ENCODE peak calls at places on chromosomes 7 and 10, in ten cellular contexts. H, U, L, I, B, P, X, R, E and K are unnamed samples.

GRCh38 chr7:104327963-104328307 is 468 bp upstream of the LHFPL3 start:
- DNase-seq in U (no peak), E (no peak), L (no peak), B (no peak), X (peak), I (no peak), R (peak), P (no peak), H (no peak), K (no peak)

GRCh38 chr10:31036209-31036608 is 4.5 kb upstream of the ZNF438 start:
- DNase-seq in X (peak), E (peak), H (no peak), L (no peak), B (no peak), U (no peak), I (no peak), P (no peak), R (peak), K (no peak)

GRCh38 chr7:134892002-134892693 is 94.2 kb upstream of the AGBL3 start:
- DNase-seq in R (no peak), P (no peak), L (no peak), I (peak), X (peak), H (no peak), E (no peak), U (no peak), B (no peak), K (no peak)

GRCh38 chr7:151722533-151722932 is 154.4 kb downstream of the PRKAG2 start:
- DNase-seq in R (no peak), E (no peak), U (no peak), P (no peak), X (no peak), L (no peak), I (peak), H (no peak), B (no peak), K (no peak)

GRCh38 chr10:124106241-124106905 is 13.0 kb upstream of the CHST15 start:
- DNase-seq in R (no peak), E (peak), L (peak), U (no peak), I (no peak), H (peak), B (no peak), P (peak), X (peak), K (peak)

GRCh38 chr7:104976966-104977636 is 36.9 kb upstream of the KMT2E start:
- DNase-seq in L (no peak), U (no peak), H (no peak), I (no peak), B (no peak), P (no peak), E (no peak), R (no peak), X (peak), K (no peak)

GRCh38 chr7:81175291-81175942 is 256.6 kb upstream of the SEMA3C start:
- DNase-seq in E (no peak), X (no peak), B (no peak), I (no peak), U (no peak), H (no peak), P (no peak), L (no peak), R (no peak), K (no peak)

GRCh38 chr10:33772370-33773331 is 438.2 kb upstream of the NRP1 start:
- DNase-seq in E (no peak), U (peak), L (no peak), B (no peak), P (no peak), I (no peak), X (peak), H (no peak), R (peak), K (no peak)

GRCh38 chr7:47185839-47186238 is 396.1 kb downstream of the TNS3 start:
- DNase-seq in L (no peak), E (no peak), R (no peak), B (peak), U (no peak), P (no peak), H (no peak), X (no peak), I (no peak), K (no peak)

GRCh38 chr7:32415936-32416335 is 74.2 kb downstream of the LSM5 start:
- DNase-seq in H (no peak), L (no peak), X (no peak), R (no peak), E (no peak), P (no peak), I (no peak), U (no peak), B (no peak), K (no peak)

GRCh38 chr10:72322280-72323058 is 32.2 kb downstream of the DNAJB12 start:
- DNase-seq in L (no peak), X (no peak), U (no peak), I (no peak), H (no peak), R (no peak), B (no peak), E (no peak), P (no peak), K (no peak)

GRCh38 chr10:30215631-30216030 is 133.4 kb downstream of the MTPAP start:
- DNase-seq in E (no peak), B (no peak), R (peak), P (no peak), I (no peak), H (no peak), U (peak), X (peak), L (no peak), K (no peak)

GRCh38 chr7:105827106-105827870 is 49.1 kb downstream of the ATXN7L1 start:
- DNase-seq in L (no peak), U (no peak), I (no peak), X (peak), R (no peak), B (no peak), H (no peak), E (no peak), P (no peak), K (no peak)

GRCh38 chr7:2510909-2511768 is 8.4 kb upstream of the LFNG start:
- DNase-seq in R (no peak), H (peak), E (no peak), I (no peak), P (no peak), U (no peak), L (peak), B (no peak), X (no peak), K (peak)

DNA sequence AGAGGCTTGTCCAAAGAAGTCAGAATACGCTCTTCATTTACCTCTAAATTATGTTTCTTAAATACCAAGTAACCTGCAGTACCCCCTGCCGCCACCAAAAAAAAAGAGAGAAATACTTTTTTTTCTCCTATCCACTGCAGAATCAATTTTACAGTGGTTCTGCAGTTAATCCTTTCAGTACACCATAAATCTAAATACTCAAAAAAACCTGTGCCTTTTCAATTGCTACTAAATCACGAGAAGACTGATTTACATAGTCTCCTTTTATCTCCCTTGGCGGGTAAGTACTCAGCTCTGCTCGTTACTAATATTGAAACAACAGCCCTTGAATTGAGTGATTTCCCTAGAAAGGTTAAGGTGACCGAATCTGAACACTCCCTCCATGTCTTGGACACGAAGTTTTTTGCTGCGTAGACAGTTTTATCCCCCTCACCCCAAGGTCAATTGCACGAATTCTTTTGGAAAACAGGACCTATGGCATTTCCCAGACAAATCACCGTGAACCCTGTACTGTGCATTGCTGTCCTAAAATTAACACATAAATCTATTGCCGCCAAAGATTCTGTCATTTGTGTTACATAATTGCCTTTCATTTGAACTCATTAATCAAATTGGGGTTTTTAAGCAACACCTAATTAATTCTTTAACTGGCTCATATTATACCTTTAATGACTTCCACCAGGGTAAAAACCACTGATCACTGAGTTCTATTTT is 517 bp upstream of the VIM start:
- DNase-seq in L (no peak), H (no peak), I (peak), E (no peak), X (peak), U (no peak), R (no peak), P (no peak), B (no peak), K (no peak)
- TF ChIP-seq CTCF in L (peak), H (peak), I (peak), E (peak), X (peak), U (peak), R (peak), P (peak), B (peak), K (peak)

GRCh38 chr10:95467162-95467599 is 94.0 kb downstream of the SORBS1 start:
- DNase-seq in H (peak), B (no peak), R (peak), L (peak), X (no peak), U (peak), I (peak), P (peak), E (no peak), K (no peak)
- TF ChIP-seq CTCF in H (no peak), B (no peak), R (no peak), L (no peak), X (no peak), U (no peak), I (no peak), P (no peak), E (no peak), K (no peak)

DNA sequence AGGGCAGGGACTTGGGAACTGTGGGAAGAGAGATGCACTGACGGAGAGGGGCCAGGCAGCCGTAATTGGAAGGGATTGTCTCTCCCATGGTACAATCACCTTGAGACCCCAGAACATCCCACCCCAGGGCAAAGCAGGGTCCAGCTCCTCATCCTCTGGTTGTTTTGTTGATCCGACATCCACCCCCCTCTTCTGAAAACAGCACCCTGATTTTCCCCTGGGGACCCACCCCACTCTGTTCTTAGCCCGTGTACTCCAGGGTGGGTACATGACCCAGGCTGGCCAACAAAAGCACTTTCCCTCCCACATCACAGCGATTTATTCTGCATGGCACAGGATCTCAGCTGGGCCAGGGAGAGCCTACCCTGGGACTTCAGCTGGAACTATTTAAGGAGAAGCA is 14.1 kb downstream of the PDZD7 start:
- DNase-seq in L (no peak), R (no peak), X (no peak), B (no peak), E (no peak), I (no peak), U (no peak), P (no peak), H (no peak), K (no peak)
- TF ChIP-seq CTCF in L (no peak), R (no peak), X (no peak), B (no peak), E (no peak), I (no peak), U (no peak), P (no peak), H (no peak), K (no peak)

DNA sequence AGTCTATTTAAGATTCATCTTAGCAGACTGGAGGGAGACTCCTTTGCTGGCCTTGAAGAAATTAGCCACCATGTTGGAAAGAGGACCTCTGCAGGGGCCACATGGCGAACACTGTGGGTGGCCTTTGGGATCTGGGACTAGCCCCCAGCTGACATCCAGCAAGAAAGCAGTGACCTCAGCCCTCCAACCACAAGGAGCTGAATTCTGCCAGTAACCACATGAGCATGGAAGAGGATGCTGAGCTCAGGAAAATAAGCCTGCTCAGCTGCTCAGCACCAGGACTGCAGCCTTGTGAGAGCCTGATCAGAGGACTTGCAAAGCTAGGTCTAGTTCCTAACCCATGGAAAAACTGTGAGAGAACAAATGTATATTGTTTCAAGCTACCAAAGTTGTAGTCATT is 183.9 kb downstream of the FGFR2 start:
- DNase-seq in E (no peak), H (no peak), L (no peak), X (no peak), P (peak), B (no peak), U (no peak), I (no peak), R (no peak), K (no peak)
- TF ChIP-seq CTCF in E (no peak), H (no peak), L (no peak), X (no peak), P (no peak), B (no peak), U (no peak), I (no peak), R (no peak), K (no peak)

GRCh38 chr7:91876391-91877133 is 3.9 kb downstream of the MTERF1 start:
- DNase-seq in R (no peak), U (no peak), I (no peak), E (no peak), X (peak), L (no peak), B (no peak), H (no peak), P (no peak), K (no peak)
- TF ChIP-seq CTCF in R (no peak), U (peak), I (peak), E (peak), X (peak), L (no peak), B (no peak), H (no peak), P (no peak), K (no peak)